ENCODE peak calls at places on chromosomes 3 and 15, in ten cellular contexts. One of them, this sample, is unnamed.

GRCh38 chr3:86990171-86990733 is 697 bp downstream of the VGLL3 start:
- DNase-seq in mesendoderm: peak; percentile 76
- DNase-seq in HCEC 1CT: peak; percentile 32
- DNase-seq in T-helper 2 cell: no peak
- DNase-seq in GM04503: no peak
- DNase-seq in iPS-NIHi11: peak; percentile 62
- DNase-seq in HTR-8/SVneo: no peak
- DNase-seq in activated CD4-positive, alpha-beta T cell treated with anti-CD3 and anti-CD28 coated beads for 48 hours: peak; percentile 8
- DNase-seq in T-helper 1 cell: no peak
- DNase-seq in hypothalamus: no peak
- DNase-seq in this sample: no peak

GRCh38 chr15:96354731-96355560 is 24.4 kb downstream of the NR2F2 start:
- DNase-seq in HTR-8/SVneo: no peak
- DNase-seq in iPS-NIHi11: no peak
- DNase-seq in T-helper 2 cell: no peak
- DNase-seq in activated CD4-positive, alpha-beta T cell treated with anti-CD3 and anti-CD28 coated beads for 48 hours: no peak
- DNase-seq in hypothalamus: no peak
- DNase-seq in mesendoderm: peak; percentile 28
- DNase-seq in T-helper 1 cell: no peak
- DNase-seq in HCEC 1CT: peak; percentile 88
- DNase-seq in GM04503: no peak
- DNase-seq in this sample: no peak

GRCh38 chr3:42270561-42270960 is 4.6 kb upstream of the CCK start:
- DNase-seq in T-helper 2 cell: no peak
- DNase-seq in T-helper 1 cell: no peak
- DNase-seq in HTR-8/SVneo: no peak
- DNase-seq in HCEC 1CT: no peak
- DNase-seq in iPS-NIHi11: no peak
- DNase-seq in GM04503: no peak
- DNase-seq in hypothalamus: no peak
- DNase-seq in mesendoderm: peak; percentile 77
- DNase-seq in activated CD4-positive, alpha-beta T cell treated with anti-CD3 and anti-CD28 coated beads for 48 hours: no peak
- DNase-seq in this sample: no peak

GRCh38 chr3:14228611-14229470 is 50.2 kb downstream of the LSM3 start:
- DNase-seq in T-helper 1 cell: no peak
- DNase-seq in HTR-8/SVneo: no peak
- DNase-seq in HCEC 1CT: no peak
- DNase-seq in T-helper 2 cell: no peak
- DNase-seq in hypothalamus: no peak
- DNase-seq in iPS-NIHi11: no peak
- DNase-seq in GM04503: no peak
- DNase-seq in mesendoderm: no peak
- DNase-seq in activated CD4-positive, alpha-beta T cell treated with anti-CD3 and anti-CD28 coated beads for 48 hours: no peak
- DNase-seq in this sample: no peak

GRCh38 chr3:122661633-122662032 is 19.0 kb upstream of the PARP14 start:
- DNase-seq in iPS-NIHi11: no peak
- DNase-seq in activated CD4-positive, alpha-beta T cell treated with anti-CD3 and anti-CD28 coated beads for 48 hours: peak; percentile 25
- DNase-seq in T-helper 2 cell: no peak
- DNase-seq in HTR-8/SVneo: no peak
- DNase-seq in mesendoderm: no peak
- DNase-seq in T-helper 1 cell: no peak
- DNase-seq in hypothalamus: no peak
- DNase-seq in GM04503: no peak
- DNase-seq in HCEC 1CT: no peak
- DNase-seq in this sample: no peak

GRCh38 chr3:14802332-14802731 is 16.4 kb upstream of the FGD5 start:
- DNase-seq in GM04503: no peak
- DNase-seq in HTR-8/SVneo: no peak
- DNase-seq in T-helper 1 cell: no peak
- DNase-seq in iPS-NIHi11: no peak
- DNase-seq in hypothalamus: no peak
- DNase-seq in mesendoderm: no peak
- DNase-seq in activated CD4-positive, alpha-beta T cell treated with anti-CD3 and anti-CD28 coated beads for 48 hours: no peak
- DNase-seq in T-helper 2 cell: no peak
- DNase-seq in HCEC 1CT: no peak
- DNase-seq in this sample: no peak

GRCh38 chr15:35013370-35013769 is 25.3 kb upstream of the ZNF770 start:
- DNase-seq in T-helper 2 cell: no peak
- DNase-seq in T-helper 1 cell: no peak
- DNase-seq in iPS-NIHi11: no peak
- DNase-seq in activated CD4-positive, alpha-beta T cell treated with anti-CD3 and anti-CD28 coated beads for 48 hours: no peak
- DNase-seq in mesendoderm: no peak
- DNase-seq in hypothalamus: no peak
- DNase-seq in HCEC 1CT: peak; percentile 43
- DNase-seq in HTR-8/SVneo: no peak
- DNase-seq in GM04503: no peak
- DNase-seq in this sample: no peak

GRCh38 chr15:68377766-68378165 is 54.2 kb downstream of the ITGA11 start:
- DNase-seq in hypothalamus: no peak
- DNase-seq in T-helper 1 cell: no peak
- DNase-seq in activated CD4-positive, alpha-beta T cell treated with anti-CD3 and anti-CD28 coated beads for 48 hours: no peak
- DNase-seq in iPS-NIHi11: no peak
- DNase-seq in GM04503: no peak
- DNase-seq in HTR-8/SVneo: no peak
- DNase-seq in T-helper 2 cell: no peak
- DNase-seq in mesendoderm: no peak
- DNase-seq in HCEC 1CT: no peak
- DNase-seq in this sample: no peak

GRCh38 chr3:81980566-81981494 is 219.4 kb upstream of the GBE1 start:
- DNase-seq in HTR-8/SVneo: no peak
- DNase-seq in activated CD4-positive, alpha-beta T cell treated with anti-CD3 and anti-CD28 coated beads for 48 hours: no peak
- DNase-seq in hypothalamus: no peak
- DNase-seq in iPS-NIHi11: no peak
- DNase-seq in GM04503: no peak
- DNase-seq in mesendoderm: no peak
- DNase-seq in T-helper 1 cell: no peak
- DNase-seq in HCEC 1CT: no peak
- DNase-seq in T-helper 2 cell: no peak
- DNase-seq in this sample: no peak

GRCh38 chr15:27353837-27354236 is 382.9 kb downstream of the GABRG3 start:
- DNase-seq in T-helper 2 cell: no peak
- DNase-seq in HCEC 1CT: no peak
- DNase-seq in activated CD4-positive, alpha-beta T cell treated with anti-CD3 and anti-CD28 coated beads for 48 hours: no peak
- DNase-seq in HTR-8/SVneo: no peak
- DNase-seq in mesendoderm: no peak
- DNase-seq in hypothalamus: no peak
- DNase-seq in iPS-NIHi11: no peak
- DNase-seq in GM04503: no peak
- DNase-seq in T-helper 1 cell: no peak
- DNase-seq in this sample: no peak

GRCh38 chr3:42440924-42441323 is 30.5 kb upstream of the LYZL4 start:
- DNase-seq in mesendoderm: peak; percentile 26
- DNase-seq in T-helper 2 cell: no peak
- DNase-seq in HCEC 1CT: no peak
- DNase-seq in GM04503: no peak
- DNase-seq in activated CD4-positive, alpha-beta T cell treated with anti-CD3 and anti-CD28 coated beads for 48 hours: no peak
- DNase-seq in T-helper 1 cell: no peak
- DNase-seq in iPS-NIHi11: no peak
- DNase-seq in HTR-8/SVneo: no peak
- DNase-seq in hypothalamus: no peak
- DNase-seq in this sample: no peak

GRCh38 chr15:91186892-91187644 is 87.0 kb downstream of the SV2B start:
- DNase-seq in T-helper 1 cell: no peak
- DNase-seq in GM04503: no peak
- DNase-seq in hypothalamus: no peak
- DNase-seq in mesendoderm: peak; percentile 61
- DNase-seq in activated CD4-positive, alpha-beta T cell treated with anti-CD3 and anti-CD28 coated beads for 48 hours: no peak
- DNase-seq in HTR-8/SVneo: peak; percentile 9
- DNase-seq in HCEC 1CT: peak; percentile 1
- DNase-seq in T-helper 2 cell: no peak
- DNase-seq in iPS-NIHi11: peak; percentile 42
- DNase-seq in this sample: no peak

GRCh38 chr3:115999598-115999997 is 376.3 kb downstream of the GAP43 start:
- DNase-seq in T-helper 1 cell: no peak
- DNase-seq in T-helper 2 cell: no peak
- DNase-seq in iPS-NIHi11: no peak
- DNase-seq in mesendoderm: peak; percentile 84
- DNase-seq in HTR-8/SVneo: no peak
- DNase-seq in activated CD4-positive, alpha-beta T cell treated with anti-CD3 and anti-CD28 coated beads for 48 hours: no peak
- DNase-seq in GM04503: no peak
- DNase-seq in hypothalamus: no peak
- DNase-seq in HCEC 1CT: no peak
- DNase-seq in this sample: no peak

GRCh38 chr3:121803921-121804320 is 30.9 kb downstream of the IQCB1 start:
- DNase-seq in hypothalamus: no peak
- DNase-seq in T-helper 1 cell: no peak
- DNase-seq in HTR-8/SVneo: no peak
- DNase-seq in mesendoderm: no peak
- DNase-seq in GM04503: no peak
- DNase-seq in iPS-NIHi11: no peak
- DNase-seq in HCEC 1CT: no peak
- DNase-seq in activated CD4-positive, alpha-beta T cell treated with anti-CD3 and anti-CD28 coated beads for 48 hours: no peak
- DNase-seq in T-helper 2 cell: no peak
- DNase-seq in this sample: no peak

GRCh38 chr3:123096701-123097100 is 29.9 kb downstream of the PDIA5 start:
- DNase-seq in GM04503: no peak
- DNase-seq in iPS-NIHi11: no peak
- DNase-seq in HCEC 1CT: no peak
- DNase-seq in T-helper 2 cell: no peak
- DNase-seq in mesendoderm: no peak
- DNase-seq in T-helper 1 cell: no peak
- DNase-seq in activated CD4-positive, alpha-beta T cell treated with anti-CD3 and anti-CD28 coated beads for 48 hours: no peak
- DNase-seq in HTR-8/SVneo: no peak
- DNase-seq in hypothalamus: peak; percentile 76
- DNase-seq in this sample: no peak

GRCh38 chr3:99925584-99925983 is 107.9 kb downstream of the CMSS1 start:
- DNase-seq in T-helper 2 cell: no peak
- DNase-seq in HTR-8/SVneo: peak; percentile 57
- DNase-seq in mesendoderm: no peak
- DNase-seq in activated CD4-positive, alpha-beta T cell treated with anti-CD3 and anti-CD28 coated beads for 48 hours: no peak
- DNase-seq in T-helper 1 cell: no peak
- DNase-seq in GM04503: peak; percentile 65
- DNase-seq in iPS-NIHi11: no peak
- DNase-seq in HCEC 1CT: peak; percentile 77
- DNase-seq in hypothalamus: no peak
- DNase-seq in this sample: no peak

GRCh38 chr3:54262541-54262940 is 140.2 kb downstream of the CACNA2D3 start:
- DNase-seq in T-helper 2 cell: no peak
- DNase-seq in T-helper 1 cell: no peak
- DNase-seq in GM04503: no peak
- DNase-seq in HCEC 1CT: no peak
- DNase-seq in iPS-NIHi11: no peak
- DNase-seq in mesendoderm: no peak
- DNase-seq in HTR-8/SVneo: no peak
- DNase-seq in activated CD4-positive, alpha-beta T cell treated with anti-CD3 and anti-CD28 coated beads for 48 hours: no peak
- DNase-seq in hypothalamus: no peak
- DNase-seq in this sample: no peak

GRCh38 chr3:69715204-69715603 is 24.1 kb upstream of the MITF start:
- DNase-seq in HTR-8/SVneo: no peak
- DNase-seq in T-helper 1 cell: no peak
- DNase-seq in mesendoderm: no peak
- DNase-seq in activated CD4-positive, alpha-beta T cell treated with anti-CD3 and anti-CD28 coated beads for 48 hours: no peak
- DNase-seq in iPS-NIHi11: no peak
- DNase-seq in hypothalamus: no peak
- DNase-seq in HCEC 1CT: no peak
- DNase-seq in T-helper 2 cell: no peak
- DNase-seq in GM04503: no peak
- DNase-seq in this sample: no peak

GRCh38 chr3:123883656-123884257 is 375 bp downstream of the MYLK start:
- DNase-seq in HCEC 1CT: peak; percentile 10
- DNase-seq in T-helper 2 cell: no peak
- DNase-seq in GM04503: no peak
- DNase-seq in iPS-NIHi11: peak; percentile 46
- DNase-seq in mesendoderm: peak; percentile 65
- DNase-seq in hypothalamus: no peak
- DNase-seq in activated CD4-positive, alpha-beta T cell treated with anti-CD3 and anti-CD28 coated beads for 48 hours: no peak
- DNase-seq in HTR-8/SVneo: no peak
- DNase-seq in T-helper 1 cell: no peak
- DNase-seq in this sample: no peak

GRCh38 chr3:69828817-69829216 is 89.6 kb downstream of the MITF start:
- DNase-seq in T-helper 2 cell: no peak
- DNase-seq in iPS-NIHi11: no peak
- DNase-seq in hypothalamus: no peak
- DNase-seq in HTR-8/SVneo: no peak
- DNase-seq in GM04503: no peak
- DNase-seq in T-helper 1 cell: no peak
- DNase-seq in activated CD4-positive, alpha-beta T cell treated with anti-CD3 and anti-CD28 coated beads for 48 hours: no peak
- DNase-seq in mesendoderm: no peak
- DNase-seq in HCEC 1CT: no peak
- DNase-seq in this sample: no peak

GRCh38 chr3:70000028-70000410 is 486 bp downstream of the SAMMSON start:
- DNase-seq in mesendoderm: no peak
- DNase-seq in HCEC 1CT: no peak
- DNase-seq in T-helper 2 cell: no peak
- DNase-seq in GM04503: no peak
- DNase-seq in hypothalamus: peak; percentile 3
- DNase-seq in iPS-NIHi11: no peak
- DNase-seq in HTR-8/SVneo: no peak
- DNase-seq in T-helper 1 cell: no peak
- DNase-seq in activated CD4-positive, alpha-beta T cell treated with anti-CD3 and anti-CD28 coated beads for 48 hours: no peak
- DNase-seq in this sample: no peak

GRCh38 chr3:108472011-108472591 is 38.3 kb downstream of the MYH15 start:
- DNase-seq in T-helper 1 cell: no peak
- DNase-seq in HCEC 1CT: peak; percentile 98
- DNase-seq in activated CD4-positive, alpha-beta T cell treated with anti-CD3 and anti-CD28 coated beads for 48 hours: peak; percentile 7
- DNase-seq in mesendoderm: peak; percentile 62
- DNase-seq in iPS-NIHi11: no peak
- DNase-seq in T-helper 2 cell: no peak
- DNase-seq in GM04503: peak; percentile 56
- DNase-seq in HTR-8/SVneo: peak; percentile 58
- DNase-seq in hypothalamus: no peak
- DNase-seq in this sample: peak; percentile 38

GRCh38 chr3:5133239-5133638 is 11.1 kb downstream of the ARL8B start:
- DNase-seq in hypothalamus: no peak
- DNase-seq in HCEC 1CT: no peak
- DNase-seq in T-helper 2 cell: no peak
- DNase-seq in activated CD4-positive, alpha-beta T cell treated with anti-CD3 and anti-CD28 coated beads for 48 hours: no peak
- DNase-seq in mesendoderm: no peak
- DNase-seq in T-helper 1 cell: no peak
- DNase-seq in HTR-8/SVneo: no peak
- DNase-seq in iPS-NIHi11: no peak
- DNase-seq in GM04503: no peak
- DNase-seq in this sample: no peak

GRCh38 chr15:68103603-68104002 is 49.5 kb downstream of the PIAS1 start:
- DNase-seq in T-helper 2 cell: no peak
- DNase-seq in HCEC 1CT: no peak
- DNase-seq in hypothalamus: no peak
- DNase-seq in activated CD4-positive, alpha-beta T cell treated with anti-CD3 and anti-CD28 coated beads for 48 hours: no peak
- DNase-seq in iPS-NIHi11: no peak
- DNase-seq in mesendoderm: no peak
- DNase-seq in T-helper 1 cell: no peak
- DNase-seq in GM04503: no peak
- DNase-seq in HTR-8/SVneo: no peak
- DNase-seq in this sample: no peak

GRCh38 chr3:100634493-100635272 is 25.3 kb downstream of the ADGRG7 start:
- DNase-seq in HTR-8/SVneo: no peak
- DNase-seq in GM04503: no peak
- DNase-seq in hypothalamus: no peak
- DNase-seq in iPS-NIHi11: peak; percentile 4
- DNase-seq in mesendoderm: peak; percentile 36
- DNase-seq in T-helper 2 cell: no peak
- DNase-seq in activated CD4-positive, alpha-beta T cell treated with anti-CD3 and anti-CD28 coated beads for 48 hours: peak; percentile 42
- DNase-seq in T-helper 1 cell: no peak
- DNase-seq in HCEC 1CT: peak; percentile 58
- DNase-seq in this sample: no peak

GRCh38 chr3:195549931-195550519 is 6.9 kb upstream of the PPP1R2 start:
- DNase-seq in hypothalamus: no peak
- DNase-seq in mesendoderm: no peak
- DNase-seq in activated CD4-positive, alpha-beta T cell treated with anti-CD3 and anti-CD28 coated beads for 48 hours: peak; percentile 77
- DNase-seq in HTR-8/SVneo: no peak
- DNase-seq in T-helper 1 cell: peak; percentile 85
- DNase-seq in T-helper 2 cell: peak; percentile 54
- DNase-seq in HCEC 1CT: no peak
- DNase-seq in GM04503: no peak
- DNase-seq in iPS-NIHi11: no peak
- DNase-seq in this sample: no peak

GRCh38 chr15:65869954-65870871 is 922 bp downstream of the RAB11A start:
- DNase-seq in T-helper 1 cell: peak; percentile 6
- DNase-seq in GM04503: no peak
- DNase-seq in mesendoderm: peak; percentile 83
- DNase-seq in hypothalamus: peak; percentile 17
- DNase-seq in HTR-8/SVneo: peak; percentile 13
- DNase-seq in iPS-NIHi11: peak; percentile 47
- DNase-seq in activated CD4-positive, alpha-beta T cell treated with anti-CD3 and anti-CD28 coated beads for 48 hours: peak; percentile 34
- DNase-seq in T-helper 2 cell: no peak
- DNase-seq in HCEC 1CT: peak; percentile 35
- DNase-seq in this sample: no peak

GRCh38 chr15:77697893-77698292 is 65.2 kb upstream of the LINGO1 start:
- DNase-seq in activated CD4-positive, alpha-beta T cell treated with anti-CD3 and anti-CD28 coated beads for 48 hours: no peak
- DNase-seq in HTR-8/SVneo: no peak
- DNase-seq in GM04503: no peak
- DNase-seq in hypothalamus: no peak
- DNase-seq in HCEC 1CT: no peak
- DNase-seq in T-helper 1 cell: no peak
- DNase-seq in mesendoderm: no peak
- DNase-seq in iPS-NIHi11: no peak
- DNase-seq in T-helper 2 cell: no peak
- DNase-seq in this sample: no peak